ENCODE peak calls at places on chromosomes 4 and X, in eight cellular contexts. W is stomach; M is HT-29; F is occipital lobe; E is psoas muscle; N is iris pigment epithelial cell; Q is stimulated activated CD4-positive, alpha-beta T cell treated with anti-CD3 and anti-CD28 coated beads, Interleukin-4, amount 100 ng/mL, for 1 hour; C is anterior cingulate cortex. J is an unnamed sample.

GRCh38 chr4:146577111-146577510 is 55.4 kb upstream of the SLC10A7 start:
- DNase-seq in W (no peak), F (no peak), Q (no peak), N (peak; percentile 23), C (no peak), M (no peak), E (no peak), J (no peak)

GRCh38 chr4:7394681-7395451 is 39.9 kb downstream of the PSAPL1 start:
- DNase-seq in M (no peak), N (no peak), F (no peak), Q (no peak), E (no peak), W (peak; percentile 23), C (no peak), J (no peak)

GRCh38 chrX:123219916-123220315 is 35.8 kb downstream of the GRIA3 start:
- DNase-seq in E (no peak), M (no peak), C (no peak), Q (no peak), W (no peak), F (no peak), N (peak; percentile 3), J (no peak)

GRCh38 chrX:118615141-118615540 is 112.3 kb upstream of the IL13RA1 start:
- DNase-seq in C (no peak), N (no peak), M (no peak), W (no peak), Q (no peak), E (no peak), F (no peak), J (no peak)

GRCh38 chr4:98581126-98581525 is 77.3 kb downstream of the TSPAN5 start:
- DNase-seq in N (no peak), F (no peak), M (no peak), E (no peak), C (no peak), W (no peak), Q (no peak), J (no peak)

GRCh38 chrX:15680401-15680800 is 15.8 kb upstream of the CLTRN start:
- DNase-seq in C (no peak), M (no peak), E (no peak), W (no peak), Q (no peak), F (no peak), N (peak; percentile 85), J (no peak)

GRCh38 chr4:85762204-85762884 is 287.4 kb downstream of the ARHGAP24 start:
- DNase-seq in W (peak; percentile 36), F (no peak), E (no peak), N (peak; percentile 95), M (no peak), C (no peak), Q (no peak), J (no peak)

GRCh38 chrX:100368167-100368566 is 41.9 kb downstream of the PCDH19 start:
- DNase-seq in F (no peak), C (no peak), W (no peak), N (peak; percentile 8), M (peak; percentile 30), E (no peak), Q (no peak), J (no peak)

GRCh38 chr4:185580699-185581098 is 45.4 kb upstream of the PDLIM3 start:
- DNase-seq in C (no peak), Q (no peak), W (no peak), E (no peak), F (no peak), N (no peak), M (no peak), J (no peak)

GRCh38 chrX:25131055-25131454 is 115.3 kb upstream of the ARX start:
- DNase-seq in E (no peak), C (no peak), M (no peak), Q (no peak), F (no peak), W (no peak), N (peak; percentile 23), J (no peak)

GRCh38 chr4:98092833-98093439 is 50.3 kb downstream of the STPG2 start:
- DNase-seq in E (no peak), C (no peak), Q (no peak), N (peak; percentile 31), W (no peak), M (peak; percentile 41), F (no peak), J (peak; percentile 3)

GRCh38 chr4:76691767-76692689 is 205.9 kb downstream of the SOWAHB start:
- DNase-seq in N (no peak), W (no peak), M (peak; percentile 31), F (no peak), E (no peak), C (no peak), Q (no peak), J (no peak)

J was measured in LNCaP clone FGC.